ENCODE peak calls at places on chromosomes 4 and X, in eight cellular contexts. One of them, this sample, is unnamed.
A peak's percentile ranks its signal among the peaks of the same experiment; 100 is the strongest.

GRCh38 chr4:67106846-67107467 is 438.3 kb downstream of the CENPC start:
- DNase-seq in aorta: no peak
- DNase-seq in lung: no peak
- DNase-seq in adrenal gland: peak; percentile 74
- DNase-seq in astrocyte: no peak
- DNase-seq in colonic mucosa: no peak
- DNase-seq in upper lobe of right lung: no peak
- DNase-seq in fibroblast of lung: no peak
- DNase-seq in this sample: no peak

GRCh38 chrX:150200820-150201287 is 162.3 kb upstream of the MAMLD1 start:
- DNase-seq in aorta: peak; percentile 81
- DNase-seq in fibroblast of lung: peak; percentile 95
- DNase-seq in astrocyte: peak; percentile 97
- DNase-seq in upper lobe of right lung: no peak
- DNase-seq in adrenal gland: peak; percentile 92
- DNase-seq in lung: peak; percentile 48
- DNase-seq in colonic mucosa: no peak
- DNase-seq in this sample: no peak

GRCh38 chr4:24892778-24893177 is 20.1 kb downstream of the CCDC149 start:
- DNase-seq in fibroblast of lung: no peak
- DNase-seq in colonic mucosa: no peak
- DNase-seq in lung: no peak
- DNase-seq in aorta: no peak
- DNase-seq in upper lobe of right lung: no peak
- DNase-seq in astrocyte: no peak
- DNase-seq in adrenal gland: no peak
- DNase-seq in this sample: no peak

GRCh38 chr4:167541286-167541685 is 307.0 kb upstream of the SPOCK3 start:
- DNase-seq in aorta: no peak
- DNase-seq in lung: no peak
- DNase-seq in fibroblast of lung: no peak
- DNase-seq in adrenal gland: no peak
- DNase-seq in colonic mucosa: no peak
- DNase-seq in astrocyte: no peak
- DNase-seq in upper lobe of right lung: no peak
- DNase-seq in this sample: no peak

GRCh38 chrX:153794897-153795816 is 689 bp downstream of the SSR4 start:
- DNase-seq in lung: no peak
- DNase-seq in fibroblast of lung: no peak
- DNase-seq in aorta: no peak
- DNase-seq in colonic mucosa: no peak
- DNase-seq in adrenal gland: no peak
- DNase-seq in astrocyte: no peak
- DNase-seq in upper lobe of right lung: no peak
- DNase-seq in this sample: no peak

GRCh38 chrX:39705299-39705698 is 392.5 kb downstream of the BCOR start:
- DNase-seq in adrenal gland: peak; percentile 93
- DNase-seq in fibroblast of lung: peak; percentile 87
- DNase-seq in upper lobe of right lung: peak; percentile 83
- DNase-seq in aorta: peak; percentile 90
- DNase-seq in colonic mucosa: peak; percentile 50
- DNase-seq in lung: peak; percentile 75
- DNase-seq in astrocyte: peak; percentile 83
- DNase-seq in this sample: no peak

GRCh38 chr4:144666539-144667175 is 20.7 kb downstream of the HHIP start:
- DNase-seq in upper lobe of right lung: no peak
- DNase-seq in adrenal gland: no peak
- DNase-seq in astrocyte: peak; percentile 86
- DNase-seq in colonic mucosa: no peak
- DNase-seq in aorta: no peak
- DNase-seq in lung: no peak
- DNase-seq in fibroblast of lung: peak; percentile 49
- DNase-seq in this sample: no peak

GRCh38 chr4:7197910-7198309 is 5.6 kb downstream of the SORCS2 start:
- DNase-seq in upper lobe of right lung: peak; percentile 51
- DNase-seq in colonic mucosa: no peak
- DNase-seq in astrocyte: no peak
- DNase-seq in fibroblast of lung: no peak
- DNase-seq in adrenal gland: no peak
- DNase-seq in aorta: peak; percentile 73
- DNase-seq in lung: no peak
- DNase-seq in this sample: no peak

GRCh38 chrX:30150196-30150895 is 65.0 kb upstream of the MAGEB2 start:
- DNase-seq in colonic mucosa: no peak
- DNase-seq in fibroblast of lung: no peak
- DNase-seq in aorta: no peak
- DNase-seq in lung: no peak
- DNase-seq in adrenal gland: no peak
- DNase-seq in upper lobe of right lung: no peak
- DNase-seq in astrocyte: no peak
- DNase-seq in this sample: no peak

GRCh38 chr4:184343400-184344177 is 125.9 kb upstream of the ENPP6 start:
- DNase-seq in astrocyte: peak; percentile 74
- DNase-seq in fibroblast of lung: peak; percentile 78
- DNase-seq in colonic mucosa: peak; percentile 87
- DNase-seq in aorta: peak; percentile 79
- DNase-seq in lung: peak; percentile 78
- DNase-seq in adrenal gland: peak; percentile 94
- DNase-seq in upper lobe of right lung: peak; percentile 78
- DNase-seq in this sample: peak; percentile 70

GRCh38 chrX:112760697-112761096 is 79.9 kb downstream of the AMOT start:
- DNase-seq in lung: no peak
- DNase-seq in adrenal gland: no peak
- DNase-seq in aorta: no peak
- DNase-seq in fibroblast of lung: peak; percentile 2
- DNase-seq in upper lobe of right lung: no peak
- DNase-seq in colonic mucosa: no peak
- DNase-seq in astrocyte: peak; percentile 39
- DNase-seq in this sample: no peak

GRCh38 chr4:71025654-71026053 is 32.2 kb downstream of the DCK start:
- DNase-seq in fibroblast of lung: no peak
- DNase-seq in upper lobe of right lung: no peak
- DNase-seq in colonic mucosa: no peak
- DNase-seq in astrocyte: no peak
- DNase-seq in aorta: no peak
- DNase-seq in lung: no peak
- DNase-seq in adrenal gland: no peak
- DNase-seq in this sample: no peak

GRCh38 chrX:133265331-133265730 is 47.2 kb upstream of the TFDP3 start:
- DNase-seq in lung: no peak
- DNase-seq in upper lobe of right lung: peak; percentile 60
- DNase-seq in aorta: no peak
- DNase-seq in adrenal gland: no peak
- DNase-seq in fibroblast of lung: no peak
- DNase-seq in astrocyte: peak; percentile 34
- DNase-seq in colonic mucosa: no peak
- DNase-seq in this sample: peak; percentile 62

GRCh38 chr4:177194906-177195305 is 114.8 kb upstream of the NEIL3 start:
- DNase-seq in astrocyte: no peak
- DNase-seq in upper lobe of right lung: no peak
- DNase-seq in fibroblast of lung: no peak
- DNase-seq in adrenal gland: no peak
- DNase-seq in colonic mucosa: no peak
- DNase-seq in lung: no peak
- DNase-seq in aorta: no peak
- DNase-seq in this sample: no peak

GRCh38 chrX:48468247-48468671 is 1.8 kb downstream of the SLC38A5 start:
- DNase-seq in adrenal gland: no peak
- DNase-seq in upper lobe of right lung: no peak
- DNase-seq in fibroblast of lung: no peak
- DNase-seq in lung: no peak
- DNase-seq in astrocyte: no peak
- DNase-seq in colonic mucosa: peak; percentile 54
- DNase-seq in aorta: no peak
- DNase-seq in this sample: no peak

GRCh38 chrX:39152106-39152649 is 350.9 kb downstream of the MID1IP1 start:
- DNase-seq in adrenal gland: peak; percentile 63
- DNase-seq in fibroblast of lung: no peak
- DNase-seq in aorta: no peak
- DNase-seq in colonic mucosa: peak; percentile 54
- DNase-seq in upper lobe of right lung: peak; percentile 73
- DNase-seq in astrocyte: no peak
- DNase-seq in lung: no peak
- DNase-seq in this sample: peak; percentile 34

GRCh38 chrX:13760428-13760827 is 25.9 kb downstream of the OFD1 start:
- DNase-seq in fibroblast of lung: no peak
- DNase-seq in colonic mucosa: no peak
- DNase-seq in adrenal gland: no peak
- DNase-seq in aorta: no peak
- DNase-seq in astrocyte: no peak
- DNase-seq in lung: no peak
- DNase-seq in upper lobe of right lung: no peak
- DNase-seq in this sample: no peak

GRCh38 chrX:13763489-13763888 is 28.9 kb downstream of the OFD1 start:
- DNase-seq in colonic mucosa: no peak
- DNase-seq in fibroblast of lung: peak; percentile 38
- DNase-seq in lung: no peak
- DNase-seq in upper lobe of right lung: no peak
- DNase-seq in astrocyte: no peak
- DNase-seq in aorta: no peak
- DNase-seq in adrenal gland: no peak
- DNase-seq in this sample: no peak

GRCh38 chrX:13759152-13759718 is 24.7 kb downstream of the OFD1 start:
- DNase-seq in aorta: no peak
- DNase-seq in astrocyte: no peak
- DNase-seq in lung: no peak
- DNase-seq in colonic mucosa: no peak
- DNase-seq in fibroblast of lung: no peak
- DNase-seq in upper lobe of right lung: no peak
- DNase-seq in adrenal gland: no peak
- DNase-seq in this sample: no peak

GRCh38 chrX:13762015-13762414 is 27.5 kb downstream of the OFD1 start:
- DNase-seq in adrenal gland: no peak
- DNase-seq in aorta: no peak
- DNase-seq in upper lobe of right lung: no peak
- DNase-seq in colonic mucosa: no peak
- DNase-seq in lung: no peak
- DNase-seq in astrocyte: no peak
- DNase-seq in fibroblast of lung: no peak
- DNase-seq in this sample: no peak

DNA sequence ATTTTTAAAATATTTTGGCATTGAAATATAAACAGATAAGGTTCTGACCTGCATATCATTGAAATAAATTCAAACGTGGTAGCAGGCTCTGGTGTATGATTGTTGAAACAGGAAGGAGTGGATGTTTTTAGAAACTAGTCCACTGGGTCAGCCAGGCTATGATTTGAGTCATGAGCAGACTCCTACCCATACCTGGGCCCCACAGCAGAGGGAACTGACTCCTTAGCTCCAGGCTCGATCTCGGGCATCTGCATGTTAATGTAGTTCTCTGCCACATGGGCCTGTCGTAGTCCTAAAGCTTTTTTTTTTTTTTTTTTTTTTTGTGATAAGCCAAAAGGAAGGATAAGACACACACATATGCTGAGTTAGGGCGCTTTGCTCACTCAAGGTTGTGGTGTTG is 27.1 kb downstream of the OFD1 start:
- DNase-seq in upper lobe of right lung: no peak
- DNase-seq in adrenal gland: no peak
- DNase-seq in fibroblast of lung: peak; percentile 46
- DNase-seq in astrocyte: no peak
- DNase-seq in lung: no peak
- DNase-seq in aorta: no peak
- DNase-seq in colonic mucosa: no peak
- DNase-seq in this sample: no peak
- H3K4me3 ChIP-seq in upper lobe of right lung: no peak overlapping the region
- H3K4me3 ChIP-seq in adrenal gland: no peak overlapping the region
- H3K4me3 ChIP-seq in fibroblast of lung: no peak overlapping the region
- H3K4me3 ChIP-seq in astrocyte: no peak overlapping the region
- H3K4me3 ChIP-seq in lung: no peak overlapping the region
- H3K4me3 ChIP-seq in aorta: no peak overlapping the region
- H3K4me3 ChIP-seq in colonic mucosa: no peak overlapping the region
- H3K4me3 ChIP-seq in this sample: no peak overlapping the region

GRCh38 chr4:173514641-173515217 is 15.3 kb downstream of the HAND2 start:
- DNase-seq in astrocyte: no peak
- DNase-seq in lung: no peak
- DNase-seq in aorta: no peak
- DNase-seq in upper lobe of right lung: no peak
- DNase-seq in colonic mucosa: no peak
- DNase-seq in adrenal gland: no peak
- DNase-seq in fibroblast of lung: no peak
- DNase-seq in this sample: no peak
- H3K4me1 ChIP-seq in astrocyte: no peaks in the 10 kb centered on the region
- H3K4me1 ChIP-seq in lung: peaks cover 2% of the 10 kb centered on the region
- H3K4me1 ChIP-seq in aorta: no peaks in the 10 kb centered on the region
- H3K4me1 ChIP-seq in upper lobe of right lung: no peaks in the 10 kb centered on the region
- H3K4me1 ChIP-seq in colonic mucosa: no peaks in the 10 kb centered on the region
- H3K4me1 ChIP-seq in adrenal gland: no peaks in the 10 kb centered on the region
- H3K4me1 ChIP-seq in fibroblast of lung: no peaks in the 10 kb centered on the region
- H3K4me1 ChIP-seq in this sample: no peaks in the 10 kb centered on the region

DNA sequence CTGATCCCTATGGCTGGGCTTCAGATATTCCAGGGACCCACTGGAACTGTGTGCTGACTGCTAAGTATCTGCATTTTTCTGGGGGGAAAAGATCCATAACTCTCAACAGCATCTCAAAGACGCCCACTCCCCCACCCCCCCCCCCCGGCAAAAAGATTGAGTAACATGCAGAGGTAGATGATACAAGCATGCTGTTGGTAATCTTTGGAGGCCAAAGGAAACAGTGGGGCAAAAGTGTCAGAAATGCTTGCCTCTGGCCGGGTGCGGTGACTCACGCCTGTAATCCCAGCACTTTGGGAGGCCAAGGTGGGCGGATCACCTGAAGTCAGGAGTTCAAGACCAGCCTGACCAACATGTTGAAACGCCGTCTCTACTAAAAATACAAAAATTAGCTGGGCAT is 12.2 kb downstream of the XPNPEP2 start:
- DNase-seq in colonic mucosa: no peak
- DNase-seq in aorta: peak; percentile 39
- DNase-seq in adrenal gland: no peak
- DNase-seq in astrocyte: no peak
- DNase-seq in upper lobe of right lung: no peak
- DNase-seq in lung: no peak
- DNase-seq in fibroblast of lung: peak; percentile 34
- DNase-seq in this sample: no peak
- H3K27me3 ChIP-seq in colonic mucosa: no peaks in the 10 kb centered on the region
- H3K27me3 ChIP-seq in aorta: no peaks in the 10 kb centered on the region
- H3K27me3 ChIP-seq in adrenal gland: peaks cover 8% of the 10 kb centered on the region
- H3K27me3 ChIP-seq in astrocyte: no peaks in the 10 kb centered on the region
- H3K27me3 ChIP-seq in upper lobe of right lung: no peaks in the 10 kb centered on the region
- H3K27me3 ChIP-seq in lung: no peaks in the 10 kb centered on the region
- H3K27me3 ChIP-seq in fibroblast of lung: no peaks in the 10 kb centered on the region
- H3K27me3 ChIP-seq in this sample: no peaks in the 10 kb centered on the region

GRCh38 chr4:56066493-56066892 is 117.7 kb downstream of the CEP135 start:
- DNase-seq in fibroblast of lung: no peak
- DNase-seq in upper lobe of right lung: no peak
- DNase-seq in lung: no peak
- DNase-seq in adrenal gland: no peak
- DNase-seq in aorta: no peak
- DNase-seq in astrocyte: no peak
- DNase-seq in colonic mucosa: no peak
- DNase-seq in this sample: no peak
- H3K4me3 ChIP-seq in fibroblast of lung: no peak overlapping the region
- H3K4me3 ChIP-seq in upper lobe of right lung: no peak overlapping the region
- H3K4me3 ChIP-seq in lung: no peak overlapping the region
- H3K4me3 ChIP-seq in adrenal gland: no peak overlapping the region
- H3K4me3 ChIP-seq in aorta: no peak overlapping the region
- H3K4me3 ChIP-seq in astrocyte: no peak overlapping the region
- H3K4me3 ChIP-seq in colonic mucosa: no peak overlapping the region
- H3K4me3 ChIP-seq in this sample: no peak overlapping the region

GRCh38 chr4:109611045-109611616 is 51.1 kb downstream of the MCUB start:
- DNase-seq in lung: no peak
- DNase-seq in adrenal gland: no peak
- DNase-seq in aorta: no peak
- DNase-seq in fibroblast of lung: no peak
- DNase-seq in astrocyte: peak; percentile 26
- DNase-seq in colonic mucosa: peak; percentile 39
- DNase-seq in upper lobe of right lung: no peak
- DNase-seq in this sample: peak; percentile 41
- H3K4me1 ChIP-seq in lung: no peaks in the 10 kb centered on the region
- H3K4me1 ChIP-seq in adrenal gland: no peaks in the 10 kb centered on the region
- H3K4me1 ChIP-seq in aorta: no peaks in the 10 kb centered on the region
- H3K4me1 ChIP-seq in fibroblast of lung: no peaks in the 10 kb centered on the region
- H3K4me1 ChIP-seq in astrocyte: no peaks in the 10 kb centered on the region
- H3K4me1 ChIP-seq in colonic mucosa: no peaks in the 10 kb centered on the region
- H3K4me1 ChIP-seq in upper lobe of right lung: no peaks in the 10 kb centered on the region
- H3K4me1 ChIP-seq in this sample: peaks cover 22% of the 10 kb centered on the region